ENCODE peak calls at places on chromosomes 2 and 18, in five cellular contexts. S is fibroblast of lung, Q is fibroblast of pulmonary artery, R is GM06990, Y is osteoblast. X is an unnamed sample.
A peak's percentile ranks its signal among the peaks of the same experiment; 100 is the strongest.

GRCh38 chr2:84458436-84459027 is 548 bp downstream of the SUCLG1 start:
- DNase-seq in S (no peak), Q (no peak), R (no peak), Y (no peak), X (no peak)

GRCh38 chr2:56100791-56101312 is 82.9 kb upstream of the CCDC85A start:
- DNase-seq in S (no peak), Q (no peak), R (no peak), Y (no peak), X (no peak)

GRCh38 chr2:164910091-164910899 is 45.0 kb downstream of the SLC38A11 start:
- DNase-seq in S (peak; percentile 82), Q (peak; percentile 41), R (peak; percentile 7), Y (no peak), X (no peak)

GRCh38 chr18:8826514-8826913 is 121.2 kb downstream of the MTCL1 start:
- DNase-seq in S (no peak), Q (no peak), R (no peak), Y (no peak), X (no peak)

GRCh38 chr2:114068438-114068837 is 178.5 kb downstream of the ACTR3 start:
- DNase-seq in S (no peak), Q (peak; percentile 6), R (no peak), Y (no peak), X (peak; percentile 73)

GRCh38 chr2:71792926-71793761 is 339.8 kb downstream of the DYSF start:
- DNase-seq in S (peak; percentile 81), Q (peak; percentile 40), R (no peak), Y (peak; percentile 84), X (no peak)

GRCh38 chr2:76667764-76668163 is 854.4 kb downstream of the LRRTM4 start:
- DNase-seq in S (no peak), Q (no peak), R (no peak), Y (no peak), X (no peak)

GRCh38 chr2:67476808-67477790 is 80.0 kb downstream of the ETAA1 start:
- DNase-seq in S (peak; percentile 57), Q (peak; percentile 82), R (no peak), Y (no peak), X (no peak)

GRCh38 chr2:192072778-192073177 is 122.0 kb downstream of the TMEFF2 start:
- DNase-seq in S (no peak), Q (no peak), R (no peak), Y (no peak), X (no peak)

GRCh38 chr2:102251849-102252203 is 59.5 kb upstream of the IL1RL1 start:
- DNase-seq in S (no peak), Q (no peak), R (no peak), Y (no peak), X (no peak)

GRCh38 chr2:102250278-102250821 is 61.0 kb upstream of the IL1RL1 start:
- DNase-seq in S (no peak), Q (no peak), R (no peak), Y (no peak), X (no peak)

GRCh38 chr2:102253753-102254150 is 57.6 kb upstream of the IL1RL1 start:
- DNase-seq in S (no peak), Q (peak; percentile 63), R (no peak), Y (no peak), X (no peak)

GRCh38 chr2:102253140-102253752 is 58.1 kb upstream of the IL1RL1 start:
- DNase-seq in S (no peak), Q (no peak), R (no peak), Y (no peak), X (no peak)

DNA sequence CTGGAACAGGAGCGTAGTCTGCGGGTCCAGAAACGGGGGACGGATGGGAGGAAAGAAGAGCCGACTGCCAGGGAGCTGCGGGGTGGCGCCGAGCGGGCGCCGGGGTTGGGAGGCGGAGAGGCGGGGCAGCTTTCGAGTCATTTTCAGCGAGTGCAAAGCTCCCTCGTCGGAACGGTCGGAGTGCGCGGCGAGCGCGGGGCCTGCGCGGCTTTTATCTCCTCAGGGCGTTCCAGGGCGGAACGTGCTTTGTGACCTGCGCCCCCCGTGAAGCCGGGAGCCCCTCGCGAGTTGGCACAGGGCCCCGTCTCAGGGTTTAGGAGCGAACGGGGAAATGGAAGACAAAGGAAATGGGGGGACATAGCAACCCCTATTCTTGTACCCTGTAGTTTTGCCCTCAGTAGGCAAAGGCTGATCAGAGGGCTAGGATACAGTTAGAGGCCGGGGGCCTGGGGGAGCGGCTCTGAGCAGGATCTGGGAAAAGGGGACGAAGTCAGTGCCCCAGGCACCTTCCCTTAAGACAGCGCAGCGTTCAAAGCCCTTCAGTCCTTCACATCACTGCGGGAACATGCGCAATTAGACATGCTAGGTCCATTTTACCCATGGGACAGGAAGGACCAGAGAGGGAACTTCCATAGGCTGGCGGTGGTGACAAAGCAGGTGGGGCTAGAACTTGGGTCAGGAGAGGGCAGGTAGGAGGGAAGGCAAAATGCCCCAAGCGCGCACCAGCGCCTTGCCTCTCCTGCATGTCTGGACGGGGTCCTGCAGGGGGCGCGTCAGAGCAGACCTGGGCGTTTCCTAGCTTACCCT is 60.1 kb upstream of the IL1RL1 start:
- DNase-seq in S (peak; percentile 31), Q (peak; percentile 53), R (peak; percentile 28), Y (peak; percentile 86), X (peak; percentile 88)
- TF ChIP-seq CTCF in S (peak; percentile 50), Q (peak; percentile 59), R (peak; percentile 63), Y (peak; percentile 42), X (peak; percentile 95)

GRCh38 chr18:76620326-76620813 is 125.3 kb upstream of the ZNF516 start:
- DNase-seq in S (peak; percentile 77), Q (peak; percentile 78), R (peak; percentile 60), Y (peak; percentile 95), X (peak; percentile 95)
- TF ChIP-seq CTCF in S (peak; percentile 71), Q (peak; percentile 61), R (peak; percentile 81), Y (peak; percentile 53), X (peak; percentile 80)

DNA sequence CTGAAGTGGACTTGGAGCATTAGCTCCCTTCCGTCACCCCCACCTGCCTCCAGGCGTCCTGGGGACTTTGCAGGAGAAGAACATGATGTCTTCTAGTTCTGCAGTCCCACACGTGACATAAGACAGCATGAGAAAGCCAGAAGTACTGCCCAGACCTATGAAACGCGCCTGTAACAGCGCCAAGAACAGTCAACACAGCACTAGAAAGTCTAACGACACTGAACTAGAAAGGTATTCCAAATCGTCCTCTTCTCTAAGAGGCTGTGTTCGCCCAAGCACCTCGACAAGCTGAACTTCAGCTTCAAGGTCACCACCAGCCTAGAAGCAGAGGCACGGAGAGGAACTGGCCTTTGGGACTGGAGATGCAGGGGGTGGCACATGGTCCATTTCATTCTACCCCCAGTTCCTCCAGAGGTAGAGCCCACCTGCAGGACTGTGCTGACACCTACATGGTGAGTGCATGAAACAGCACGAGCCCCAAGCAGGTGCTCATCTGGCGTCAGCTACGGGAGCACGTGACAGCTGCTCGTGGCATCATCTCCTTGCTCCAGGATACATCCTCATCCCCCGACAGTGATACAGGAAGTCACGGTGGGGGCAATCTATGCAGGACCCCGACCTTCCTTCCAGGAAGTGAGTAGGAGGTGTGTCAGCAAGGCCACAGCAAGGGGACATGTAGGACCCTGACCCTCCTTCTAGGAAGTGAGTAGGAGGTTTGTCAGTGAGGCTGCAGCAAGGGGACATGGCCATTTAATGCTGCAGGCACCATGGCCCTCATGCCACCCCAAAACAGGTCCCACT is 3.7 kb downstream of the HDAC4 start:
- DNase-seq in S (no peak), Q (no peak), R (no peak), Y (peak; percentile 68), X (peak; percentile 54)
- TF ChIP-seq CTCF in S (no peak), Q (no peak), R (peak; percentile 22), Y (no peak), X (peak; percentile 60)

GRCh38 chr2:177254433-177255226 is 9.9 kb downstream of the NFE2L2 start:
- DNase-seq in S (peak; percentile 59), Q (peak; percentile 48), R (no peak), Y (no peak), X (peak; percentile 94)
- TF ChIP-seq CTCF in S (peak; percentile 37), Q (peak; percentile 51), R (peak; percentile 41), Y (peak; percentile 47), X (peak; percentile 93)

GRCh38 chr2:60629801-60630385 is 76.4 kb upstream of the BCL11A start:
- DNase-seq in S (no peak), Q (no peak), R (no peak), Y (no peak), X (no peak)

GRCh38 chr2:60634443-60634842 is 81.0 kb upstream of the BCL11A start:
- DNase-seq in S (no peak), Q (peak; percentile 6), R (no peak), Y (no peak), X (no peak)

GRCh38 chr2:60629263-60629662 is 75.8 kb upstream of the BCL11A start:
- DNase-seq in S (no peak), Q (no peak), R (no peak), Y (no peak), X (no peak)

DNA sequence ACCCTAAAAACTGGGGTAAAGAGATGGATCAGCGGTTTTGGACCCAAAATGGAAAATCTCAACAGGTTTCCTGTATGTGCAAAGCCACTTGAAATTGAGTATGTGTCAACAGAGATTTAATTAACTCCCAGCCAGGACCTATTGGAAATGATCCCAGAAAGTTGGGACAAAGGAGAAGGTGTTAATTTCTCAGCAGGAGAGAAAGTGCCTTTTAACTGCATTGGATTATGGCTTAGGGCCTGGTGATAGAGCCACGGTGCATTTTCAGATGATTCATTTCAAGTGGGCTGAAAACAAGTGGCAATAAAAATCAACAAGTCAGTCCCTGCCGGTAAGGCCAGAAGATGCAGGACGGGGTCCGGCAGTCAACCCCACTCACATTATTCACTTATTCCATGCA is 80.2 kb upstream of the BCL11A start:
- DNase-seq in S (no peak), Q (no peak), R (no peak), Y (no peak), X (peak; percentile 65)
- TF ChIP-seq CTCF in S (no peak), Q (no peak), R (no peak), Y (no peak), X (no peak)

DNA sequence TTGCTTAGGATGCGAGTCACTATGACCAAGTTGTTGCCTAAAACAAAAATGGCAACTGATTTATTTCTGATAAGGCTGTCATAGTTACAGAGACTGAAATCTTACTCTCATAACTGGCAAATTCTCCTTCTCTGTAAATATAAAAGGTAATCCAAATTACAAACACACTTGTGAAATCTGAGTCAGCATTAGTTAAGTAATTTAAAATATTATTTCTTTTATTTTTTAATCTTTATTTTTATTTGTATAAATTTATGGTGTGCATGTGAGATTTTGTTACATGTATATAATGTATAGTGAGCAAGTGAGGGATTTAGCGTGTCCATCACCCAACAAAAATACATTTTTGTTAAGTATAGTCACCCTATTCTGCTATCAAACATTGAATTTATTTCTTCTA is 1342.8 kb upstream of the TMEFF2 start:
- DNase-seq in S (no peak), Q (peak; percentile 7), R (no peak), Y (no peak), X (no peak)
- TF ChIP-seq CTCF in S (no peak), Q (no peak), R (no peak), Y (no peak), X (no peak)

GRCh38 chr2:223247136-223247535 is 195.1 kb downstream of the KCNE4 start:
- DNase-seq in S (peak; percentile 37), Q (peak; percentile 71), R (no peak), Y (peak; percentile 15), X (peak; percentile 60)
- TF ChIP-seq CTCF in S (peak; percentile 59), Q (peak; percentile 61), R (peak; percentile 45), Y (peak; percentile 61), X (peak; percentile 80)

GRCh38 chr2:112730791-112731190 is 10.0 kb downstream of the NT5DC4 start:
- DNase-seq in S (no peak), Q (no peak), R (no peak), Y (no peak), X (no peak)
- TF ChIP-seq CTCF in S (no peak), Q (no peak), R (no peak), Y (no peak), X (no peak)

GRCh38 chr18:10437837-10438236 is 16.6 kb upstream of the APCDD1 start:
- DNase-seq in S (no peak), Q (no peak), R (no peak), Y (no peak), X (peak; percentile 42)
- TF ChIP-seq CTCF in S (no peak), Q (no peak), R (no peak), Y (no peak), X (peak; percentile 74)

X was measured in endodermal cell.